ENCODE peak calls at places on chromosomes 4 and X, in six cellular contexts. Q is breast epithelium, S is spleen, P is heart left ventricle, X is IMR-90, W is uterus. U is an unnamed sample.

GRCh38 chr4:89056953-89057398 is at the start of gene FAM13A:
- DNase-seq in X (peak; percentile 97), Q (peak; percentile 90), S (no peak), P (peak; percentile 85), W (peak; percentile 92), U (peak; percentile 95)

GRCh38 chr4:159009521-159009920 is 93.4 kb upstream of the RAPGEF2 start:
- DNase-seq in X (no peak), W (no peak), S (no peak), Q (no peak), P (no peak), U (no peak)

GRCh38 chr4:82381661-82382284 is 8.0 kb upstream of the HNRNPD start:
- DNase-seq in S (no peak), P (no peak), X (peak; percentile 48), W (no peak), Q (no peak), U (no peak)

GRCh38 chr4:84648863-84649647 is 66.1 kb downstream of the CDS1 start:
- DNase-seq in Q (no peak), S (no peak), W (no peak), P (no peak), X (no peak), U (no peak)

GRCh38 chr4:76733380-76733779 is 164.6 kb downstream of the SOWAHB start:
- DNase-seq in Q (peak; percentile 75), P (no peak), W (no peak), X (no peak), S (no peak), U (no peak)

GRCh38 chr4:165537028-165537648 is 158.3 kb downstream of the CPE start:
- DNase-seq in Q (no peak), P (no peak), X (peak; percentile 39), W (no peak), S (no peak), U (no peak)

GRCh38 chr4:62269918-62270317 is 1069.8 kb downstream of the ADGRL3 start:
- DNase-seq in Q (no peak), S (no peak), W (no peak), X (no peak), P (no peak), U (no peak)

GRCh38 chr4:24042094-24042493 is 152.2 kb upstream of the PPARGC1A start:
- DNase-seq in W (no peak), Q (no peak), P (no peak), S (no peak), X (peak; percentile 97), U (no peak)

GRCh38 chrX:38891641-38892413 is 90.6 kb downstream of the MID1IP1 start:
- DNase-seq in W (no peak), P (no peak), S (no peak), Q (no peak), X (peak; percentile 75), U (no peak)

GRCh38 chr4:7248857-7249256 is 56.5 kb downstream of the SORCS2 start:
- DNase-seq in W (no peak), Q (no peak), S (no peak), P (no peak), X (no peak), U (no peak)
- H3K4me3 ChIP-seq in W (no peak overlapping the region), Q (no peak overlapping the region), S (no peak overlapping the region), P (no peak overlapping the region), X (no peak overlapping the region), U (no peak overlapping the region)

DNA sequence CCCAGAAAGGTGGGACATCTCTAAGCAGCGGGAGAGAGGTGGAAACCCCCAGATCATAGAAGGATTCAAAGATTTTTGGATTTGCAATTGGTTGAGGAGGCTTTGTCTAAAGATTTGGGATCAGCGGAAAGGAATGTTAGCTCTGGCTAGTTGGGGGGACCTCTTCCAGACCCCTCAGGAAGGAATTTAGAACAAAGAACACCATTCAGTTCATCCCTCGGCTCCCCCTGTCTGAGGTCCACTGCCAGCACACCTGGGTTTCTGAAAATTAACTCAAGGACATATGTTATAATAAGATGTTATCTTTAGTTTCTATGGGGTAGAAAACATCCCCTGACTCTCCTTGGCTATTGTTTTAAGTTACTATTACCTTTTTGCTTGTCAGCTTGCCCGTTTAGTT is 163.6 kb downstream of the CEP135 start:
- DNase-seq in S (no peak), Q (no peak), W (no peak), P (no peak), X (no peak), U (no peak)
- TF ChIP-seq CTCF in S (no peak), Q (no peak), W (no peak), P (no peak), X (no peak), U (no peak)

GRCh38 chr4:139665079-139665689 is 435 bp upstream of the MGST2 start:
- DNase-seq in W (no peak), Q (no peak), S (no peak), X (no peak), P (no peak), U (no peak)

GRCh38 chr4:139666735-139667266 is 1.2 kb downstream of the MGST2 start:
- DNase-seq in X (peak; percentile 76), S (no peak), W (peak; percentile 55), P (peak; percentile 45), Q (peak; percentile 55), U (peak; percentile 74)

GRCh38 chr4:139668036-139668435 is 2.4 kb downstream of the MGST2 start:
- DNase-seq in P (no peak), W (no peak), S (no peak), X (no peak), Q (no peak), U (no peak)

GRCh38 chr4:139664442-139664841 is 1.2 kb upstream of the MGST2 start:
- DNase-seq in X (no peak), Q (no peak), P (no peak), S (no peak), W (no peak), U (no peak)

GRCh38 chr4:139665690-139666529 is at the start of gene MGST2:
- DNase-seq in P (peak; percentile 90), X (peak; percentile 79), W (peak; percentile 76), S (peak; percentile 90), Q (peak; percentile 35), U (peak; percentile 82)
- TF ChIP-seq POLR2A in P (peak; percentile 44), X (no peak), W (peak; percentile 22), S (no peak), Q (no peak), U (peak; percentile 50)

DNA sequence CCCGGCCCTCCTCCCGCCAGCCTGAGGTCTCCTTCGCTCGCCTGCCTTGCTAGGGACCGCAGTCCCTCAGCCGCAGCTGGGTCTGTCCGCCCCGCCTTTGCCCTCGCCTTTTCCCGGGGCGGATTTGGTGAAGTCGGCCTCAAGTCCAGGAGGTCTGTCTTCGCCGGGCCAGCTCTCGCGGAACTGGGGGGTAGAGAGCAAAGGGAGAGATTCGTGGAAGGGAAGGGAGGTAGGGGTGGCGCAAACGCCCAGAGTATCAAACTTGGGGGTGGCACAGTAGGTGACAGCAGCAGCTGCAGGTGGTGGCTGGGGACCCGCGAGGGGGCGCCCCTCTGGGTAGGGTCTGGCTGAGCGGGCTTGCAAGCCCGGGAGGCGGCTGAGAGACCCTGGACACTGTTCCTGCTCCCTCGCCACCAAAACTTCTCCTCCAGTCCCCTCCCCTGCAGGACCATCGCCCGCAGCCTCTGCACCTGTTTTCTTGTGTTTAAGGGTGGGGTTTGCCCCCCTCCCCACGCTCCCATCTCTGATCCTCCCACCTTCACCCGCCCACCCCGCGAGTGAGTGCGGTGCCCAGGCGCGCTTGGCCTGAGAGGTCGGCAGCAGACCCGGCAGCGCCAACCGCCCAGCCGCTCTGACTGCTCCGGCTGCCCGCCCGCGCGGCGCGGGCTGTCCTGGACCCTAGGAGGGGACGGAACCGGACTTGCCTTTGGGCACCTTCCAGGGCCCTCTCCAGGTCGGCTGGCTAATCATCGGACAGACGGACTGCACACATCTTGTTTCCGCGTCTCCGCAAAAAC is at the start of gene NPY2R:
- DNase-seq in W (no peak), S (peak; percentile 69), X (no peak), Q (no peak), P (peak; percentile 26), U (peak; percentile 56)
- H3K4me3 ChIP-seq in W (no peak within 1 kb of the TSS), S (peak within 1 kb of the TSS; percentile 53), X (no peak within 1 kb of the TSS), Q (peak within 1 kb of the TSS; percentile 44), P (no peak within 1 kb of the TSS), U (peak within 1 kb of the TSS; percentile 24)

DNA sequence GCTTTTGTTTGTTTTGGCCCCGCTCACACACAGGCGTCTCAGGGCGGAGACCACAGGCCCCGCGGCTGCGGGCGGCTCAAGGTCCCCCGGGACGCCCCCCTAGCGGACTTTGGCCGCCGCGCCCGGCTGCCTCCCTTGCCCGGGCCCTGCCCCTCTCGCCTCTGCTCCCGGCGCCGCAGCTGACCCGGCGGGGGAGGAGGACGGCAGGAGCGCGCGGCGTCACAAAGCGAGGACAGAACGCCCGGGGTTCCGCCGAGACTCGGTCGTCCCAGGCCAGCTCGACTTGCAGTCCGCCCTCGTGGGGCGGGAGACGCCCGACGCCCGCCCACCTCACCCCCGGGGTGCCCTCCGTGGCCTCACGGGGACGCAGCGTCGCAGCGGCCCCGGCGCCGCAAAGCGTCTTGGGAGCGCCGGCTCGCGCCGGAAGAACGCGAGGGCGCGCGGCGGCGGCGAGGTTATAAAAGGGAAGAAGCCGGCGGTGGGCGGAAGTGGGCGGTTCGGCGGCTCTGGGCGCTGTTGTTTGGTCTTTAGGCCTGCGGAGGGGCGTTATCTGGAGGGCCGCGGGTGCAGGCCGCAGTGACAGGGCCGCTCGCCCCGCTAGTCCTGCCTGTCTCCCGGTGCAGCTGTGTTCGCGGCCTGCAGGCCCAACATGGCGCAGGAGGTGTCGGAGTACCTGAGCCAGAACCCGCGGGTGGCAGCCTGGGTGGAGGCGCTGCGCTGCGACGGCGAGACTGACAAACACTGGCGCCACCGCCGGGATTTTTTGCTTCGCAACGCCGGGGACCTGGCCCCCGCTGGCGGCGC is at the start of gene CDKN2AIP:
- DNase-seq in Q (peak; percentile 85), X (peak; percentile 90), W (peak; percentile 91), P (peak; percentile 95), S (peak; percentile 99), U (peak; percentile 96)
- TF ChIP-seq CTCF in Q (peak; percentile 7), X (no peak), W (no peak), P (no peak), S (peak; percentile 49), U (no peak)

U was measured in sigmoid colon.